ENCODE peak calls at places on chromosomes 11 and 22, in five cellular contexts. N, S, B, A and R are unnamed samples.

GRCh38 chr22:42080287-42080686 is 787 bp downstream of the SMDT1 start:
- DNase-seq in N (no peak), S (no peak), B (peak), A (no peak), R (no peak)

GRCh38 chr11:94768602-94769511 is 701 bp downstream of the AMOTL1 start:
- DNase-seq in N (no peak), S (no peak), B (no peak), A (no peak), R (no peak)

GRCh38 chr11:27291302-27291889 is 71.6 kb downstream of the CCDC34 start:
- DNase-seq in N (no peak), S (no peak), B (no peak), A (no peak), R (no peak)

GRCh38 chr11:71342951-71343827 is 90.8 kb upstream of the SHANK2 start:
- DNase-seq in N (no peak), S (no peak), B (peak), A (no peak), R (no peak)

GRCh38 chr22:46845281-46846153 is 83.1 kb downstream of the TBC1D22A start:
- DNase-seq in N (no peak), S (peak), B (peak), A (no peak), R (no peak)

GRCh38 chr11:31887180-31887579 is 76.1 kb upstream of the PAX6 start:
- DNase-seq in N (no peak), S (no peak), B (no peak), A (no peak), R (no peak)

GRCh38 chr11:47261291-47261800 is 3.5 kb downstream of the NR1H3 start:
- DNase-seq in N (no peak), S (no peak), B (no peak), A (no peak), R (no peak)

GRCh38 chr22:42787357-42787736 is 66.7 kb upstream of the A4GALT start:
- DNase-seq in N (no peak), S (no peak), B (no peak), A (no peak), R (no peak)

GRCh38 chr11:133467686-133468085 is 64.6 kb downstream of the OPCML start:
- DNase-seq in N (no peak), S (no peak), B (no peak), A (no peak), R (no peak)

GRCh38 chr22:27473533-27473932 is 328.0 kb downstream of the MN1 start:
- DNase-seq in N (no peak), S (no peak), B (peak), A (no peak), R (peak)

GRCh38 chr11:93054881-93055280 is 85.4 kb downstream of the MTNR1B start:
- DNase-seq in N (no peak), S (peak), B (peak), A (no peak), R (peak)

GRCh38 chr11:10669258-10670033 is 24.1 kb downstream of the IRAG1 start:
- DNase-seq in N (no peak), S (peak), B (no peak), A (no peak), R (peak)

GRCh38 chr22:35335936-35336781 is 36.5 kb downstream of the TOM1 start:
- DNase-seq in N (no peak), S (no peak), B (no peak), A (no peak), R (no peak)

GRCh38 chr11:73323464-73323863 is 15.4 kb downstream of the ARHGEF17 start:
- DNase-seq in N (no peak), S (peak), B (peak), A (no peak), R (no peak)

GRCh38 chr11:26187639-26188038 is 144.3 kb upstream of the ANO3 start:
- DNase-seq in N (no peak), S (peak), B (peak), A (no peak), R (no peak)

GRCh38 chr22:49367016-49367697 is 460.5 kb downstream of the BRD1 start:
- DNase-seq in N (no peak), S (no peak), B (no peak), A (no peak), R (no peak)

GRCh38 chr11:61777234-61778090 is 14.9 kb downstream of the TMEM258 start:
- DNase-seq in N (peak), S (no peak), B (no peak), A (peak), R (no peak)

GRCh38 chr11:70528046-70528793 is 129.9 kb downstream of the CTTN start:
- DNase-seq in N (no peak), S (no peak), B (no peak), A (no peak), R (no peak)

GRCh38 chr11:78037056-78037455 is 14.0 kb upstream of the KCTD14 start:
- DNase-seq in N (no peak), S (no peak), B (no peak), A (no peak), R (no peak)

GRCh38 chr11:118028626-118029025 is 42.4 kb downstream of the IL10RA start:
- DNase-seq in N (no peak), S (no peak), B (no peak), A (no peak), R (no peak)

GRCh38 chr22:21446128-21446826 is 20.9 kb upstream of the TMEM191C start:
- DNase-seq in N (no peak), S (no peak), B (no peak), A (peak), R (no peak)

GRCh38 chr11:116507016-116507415 is 265.8 kb downstream of the BUD13 start:
- DNase-seq in N (no peak), S (no peak), B (no peak), A (no peak), R (no peak)

GRCh38 chr22:17115927-17116326 is 5.2 kb downstream of the TMEM121B start:
- DNase-seq in N (no peak), S (no peak), B (no peak), A (no peak), R (no peak)

GRCh38 chr22:40224702-40225101 is 47.0 kb downstream of the TNRC6B start:
- DNase-seq in N (peak), S (no peak), B (no peak), A (no peak), R (peak)

GRCh38 chr11:72122607-72123006 is 10.1 kb upstream of the ANAPC15 start:
- DNase-seq in N (no peak), S (no peak), B (no peak), A (no peak), R (no peak)

GRCh38 chr11:67230886-67231285 is 35.4 kb upstream of the GRK2 start:
- DNase-seq in N (no peak), S (no peak), B (no peak), A (no peak), R (no peak)

GRCh38 chr22:44206696-44207095 is 26.0 kb downstream of the PARVG start:
- DNase-seq in N (no peak), S (no peak), B (no peak), A (no peak), R (no peak)

GRCh38 chr11:96328395-96329010 is 14.5 kb downstream of the MAML2 start:
- DNase-seq in N (no peak), S (no peak), B (no peak), A (no peak), R (no peak)

GRCh38 chr22:49966716-49967332 is 6.3 kb downstream of the PIM3 start:
- DNase-seq in N (no peak), S (no peak), B (no peak), A (peak), R (no peak)